ENCODE peak calls at places on chromosomes 3 and 15, in seven cellular contexts. E is IMR-90, P is heart left ventricle, H is stomach, T is gastrocnemius medialis, G is neural progenitor cell, M is transverse colon. S is an unnamed sample.

GRCh38 chr3:86785381-86785780 is 205.6 kb downstream of the VGLL3 start:
- DNase-seq in T (no peak), M (no peak), G (no peak), H (no peak), E (peak), P (no peak), S (no peak)

GRCh38 chr3:106542101-106542769 is 673.4 kb upstream of the CBLB start:
- DNase-seq in M (no peak), G (peak), E (peak), T (no peak), P (no peak), H (no peak), S (no peak)

GRCh38 chr3:133369041-133369440 is 30.8 kb upstream of the BFSP2 start:
- DNase-seq in H (no peak), E (no peak), P (no peak), M (no peak), G (no peak), T (no peak), S (no peak)

GRCh38 chr15:88048237-88048636 is 208.3 kb downstream of the NTRK3 start:
- DNase-seq in G (peak), T (no peak), P (no peak), M (no peak), E (no peak), H (no peak), S (no peak)

GRCh38 chr3:72224804-72225509 is 440.0 kb upstream of the PROK2 start:
- DNase-seq in G (no peak), E (no peak), H (no peak), T (no peak), M (no peak), P (no peak), S (no peak)

GRCh38 chr3:27072943-27073725 is 296.0 kb downstream of the NEK10 start:
- DNase-seq in E (no peak), M (no peak), T (no peak), G (peak), P (no peak), H (no peak), S (no peak)

GRCh38 chr15:48084759-48085420 is 35.9 kb upstream of the SLC24A5 start:
- DNase-seq in M (no peak), H (no peak), G (peak), E (peak), P (no peak), T (no peak), S (no peak)

GRCh38 chr15:73716417-73716816 is 32.2 kb downstream of the CD276 start:
- DNase-seq in E (no peak), T (peak), M (no peak), G (no peak), P (peak), H (peak), S (no peak)

GRCh38 chr15:74251187-74251811 is 15.2 kb downstream of the CCDC33 start:
- DNase-seq in H (peak), T (peak), G (no peak), E (no peak), P (peak), M (no peak), S (no peak)

GRCh38 chr3:147930417-147930816 is 521.3 kb downstream of the ZIC1 start:
- DNase-seq in P (no peak), H (no peak), M (no peak), E (peak), G (peak), T (no peak), S (no peak)

GRCh38 chr3:50676031-50676705 is 1.4 kb downstream of the DOCK3 start:
- DNase-seq in E (no peak), T (no peak), G (no peak), P (no peak), M (no peak), H (no peak), S (no peak)

GRCh38 chr3:125202197-125202596 is 10.4 kb downstream of the SLC12A8 start:
- DNase-seq in M (no peak), T (no peak), P (no peak), H (no peak), E (peak), G (peak), S (no peak)

DNA sequence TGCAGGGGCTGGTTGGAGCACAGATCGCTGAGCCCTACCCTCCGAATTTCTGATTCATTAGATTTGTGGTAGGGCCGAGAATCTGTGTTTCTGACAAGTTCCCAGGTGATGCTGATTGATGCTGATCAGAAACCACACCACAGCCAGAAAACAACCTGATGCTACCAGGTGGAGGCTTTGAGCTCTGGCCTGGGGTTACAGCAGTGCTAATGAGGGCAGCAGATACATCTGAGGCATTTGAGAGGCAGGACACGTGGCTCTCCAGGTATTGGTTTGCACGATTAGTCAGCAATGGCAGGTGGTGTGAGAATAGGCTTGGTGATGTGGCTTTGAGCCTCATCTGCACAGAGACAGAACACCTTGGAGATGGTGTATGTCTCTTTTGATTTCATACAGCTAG is 78.8 kb upstream of the THBS1 start:
- DNase-seq in T (no peak), G (no peak), E (no peak), M (no peak), P (no peak), H (no peak), S (no peak)
- H3K27ac ChIP-seq in T (no peak), G (no peak), E (peak), M (peak), P (peak), H (no peak), S (peak)

GRCh38 chr3:100090669-100091005 is 23.7 kb downstream of the FILIP1L start:
- DNase-seq in E (no peak), G (no peak), T (no peak), H (no peak), M (no peak), P (no peak), S (no peak)
- TF ChIP-seq CTCF in E (no peak), G (no peak), T (no peak), H (no peak), M (no peak), P (no peak), S (no peak)

GRCh38 chr3:15791525-15791924 is 6.3 kb downstream of the ANKRD28 start:
- DNase-seq in E (no peak), T (no peak), G (no peak), H (no peak), M (no peak), P (no peak), S (no peak)
- H3K4me3 ChIP-seq in E (no peak), T (peak), G (no peak), H (no peak), M (no peak), P (no peak), S (no peak)

GRCh38 chr3:194348354-194348753 is 2.8 kb downstream of the CPN2 start:
- DNase-seq in E (no peak), G (no peak), H (no peak), M (no peak), T (no peak), P (no peak), S (no peak)
- H3K27ac ChIP-seq in E (no peak), G (no peak), H (no peak), M (no peak), T (no peak), P (no peak), S (no peak)

GRCh38 chr3:113136529-113136928 is 74.8 kb upstream of the BOC start:
- DNase-seq in G (no peak), T (no peak), P (no peak), M (no peak), H (no peak), E (no peak), S (no peak)

GRCh38 chr3:113136071-113136470 is 75.3 kb upstream of the BOC start:
- DNase-seq in P (no peak), H (no peak), M (no peak), T (no peak), G (peak), E (peak), S (no peak)

GRCh38 chr3:113141543-113141942 is 69.8 kb upstream of the BOC start:
- DNase-seq in G (no peak), T (no peak), P (no peak), E (no peak), M (no peak), H (no peak), S (no peak)

GRCh38 chr3:113140876-113141275 is 70.5 kb upstream of the BOC start:
- DNase-seq in G (no peak), P (no peak), H (no peak), M (no peak), T (no peak), E (peak), S (no peak)

GRCh38 chr3:113138839-113139743 is 72.3 kb upstream of the BOC start:
- DNase-seq in P (no peak), E (no peak), T (no peak), G (no peak), M (no peak), H (no peak), S (no peak)
- TF ChIP-seq CTCF in P (no peak), E (no peak), T (no peak), G (no peak), M (no peak), H (no peak), S (no peak)

DNA sequence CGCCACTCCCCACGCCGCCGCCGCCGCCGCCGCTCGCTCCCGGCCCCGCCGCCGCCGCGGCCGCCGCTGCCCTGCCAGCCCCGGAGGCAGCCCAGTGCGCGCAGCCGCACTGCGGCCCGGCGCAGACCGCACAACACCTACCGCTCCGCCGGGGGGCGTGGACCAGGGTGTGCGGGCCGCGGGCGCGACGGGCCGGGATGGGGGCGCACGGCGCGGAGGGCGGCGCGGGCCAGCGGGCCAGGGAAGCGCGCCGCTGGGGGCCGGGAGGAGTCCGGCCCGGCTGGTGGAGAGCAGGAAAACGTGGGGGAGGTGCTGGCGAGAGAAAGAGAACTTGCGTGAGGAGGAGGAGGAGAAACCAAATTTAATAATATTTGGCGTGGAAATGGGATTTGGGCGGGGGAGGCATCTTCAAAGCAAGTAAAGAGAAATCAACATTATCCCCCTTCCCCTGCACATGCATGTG is at the start of gene RFX7:
- DNase-seq in G (peak), M (peak), E (peak), H (peak), P (peak), T (peak), S (peak)
- H3K4me3 ChIP-seq in G (peak), M (peak), E (peak), H (peak), P (peak), T (peak), S (peak)

GRCh38 chr15:58705105-58705504 is 44.4 kb downstream of the ADAM10 start:
- DNase-seq in E (no peak), P (no peak), H (no peak), T (no peak), M (no peak), G (no peak), S (no peak)
- H3K27ac ChIP-seq in E (no peak), P (no peak), H (no peak), T (no peak), M (no peak), G (no peak), S (no peak)